ENCODE peak calls at places on chromosome 4, in seven cellular contexts. V is neuronal stem cell, X is H9, J is H1, M is IMR-90, Z is mesenchymal stem cell, N is trophoblast cell. F is an unnamed sample.

GRCh38 chr4:80197132-80197573 is at the start of gene PRDM8:
- DNase-seq in V (no peak), X (no peak), J (no peak), M (peak; percentile 73), Z (peak; percentile 39), N (no peak), F (peak; percentile 35)

GRCh38 chr4:103067841-103068547 is 8.6 kb downstream of the SLC9B2 start:
- DNase-seq in V (no peak), X (no peak), J (no peak), M (peak; percentile 39), Z (peak; percentile 3), N (no peak), F (peak; percentile 10)

GRCh38 chr4:129364747-129365452 is 268.9 kb downstream of the C4orf33 start:
- DNase-seq in V (no peak), X (no peak), J (no peak), M (no peak), Z (no peak), N (no peak), F (no peak)

GRCh38 chr4:57044996-57045395 is 65.2 kb downstream of the IGFBP7 start:
- DNase-seq in V (no peak), X (no peak), J (no peak), M (peak; percentile 70), Z (peak; percentile 69), N (no peak), F (no peak)

GRCh38 chr4:7978489-7978888 is 38.8 kb upstream of the AFAP1 start:
- DNase-seq in V (no peak), X (no peak), J (no peak), M (no peak), Z (no peak), N (peak; percentile 97), F (peak; percentile 63)

GRCh38 chr4:1202526-1203378 is 30.4 kb upstream of the SPON2 start:
- DNase-seq in V (no peak), X (no peak), J (no peak), M (no peak), Z (no peak), N (no peak), F (no peak)

GRCh38 chr4:183438458-183439113 is 5.8 kb upstream of the CDKN2AIP start:
- DNase-seq in V (no peak), X (no peak), J (no peak), M (peak; percentile 97), Z (peak; percentile 76), N (peak; percentile 78), F (no peak)

GRCh38 chr4:183353557-183353956 is 31.3 kb upstream of the CLDN24 start:
- DNase-seq in V (no peak), X (no peak), J (no peak), M (no peak), Z (no peak), N (no peak), F (peak; percentile 21)

GRCh38 chr4:42513748-42514490 is 116.6 kb downstream of the SHISA3 start:
- DNase-seq in V (no peak), X (no peak), J (no peak), M (no peak), Z (no peak), N (no peak), F (peak; percentile 49)

GRCh38 chr4:6116696-6117285 is 83.6 kb downstream of the JAKMIP1 start:
- DNase-seq in V (no peak), X (no peak), J (no peak), M (no peak), Z (no peak), N (no peak), F (peak; percentile 64)

GRCh38 chr4:90328558-90328957 is 201.4 kb downstream of the CCSER1 start:
- DNase-seq in V (peak; percentile 8), X (no peak), J (no peak), M (peak; percentile 4), Z (peak; percentile 26), N (peak; percentile 2), F (peak; percentile 17)

GRCh38 chr4:25949166-25949748 is 35.2 kb downstream of the SMIM20 start:
- DNase-seq in V (peak; percentile 36), X (peak; percentile 70), J (no peak), M (no peak), Z (peak; percentile 34), N (no peak), F (peak; percentile 93)

GRCh38 chr4:52157641-52158316 is 106.7 kb downstream of the SPATA18 start:
- DNase-seq in V (no peak), X (no peak), J (no peak), M (no peak), Z (no peak), N (no peak), F (no peak)

GRCh38 chr4:33381806-33382205 is 2661.6 kb downstream of the PCDH7 start:
- DNase-seq in V (no peak), X (no peak), J (no peak), M (no peak), Z (no peak), N (no peak), F (no peak)

GRCh38 chr4:12324965-12325364 is 896.3 kb upstream of the HS3ST1 start:
- DNase-seq in V (no peak), X (no peak), J (no peak), M (no peak), Z (no peak), N (no peak), F (no peak)

GRCh38 chr4:123120473-123120872 is 198.1 kb upstream of the NUDT6 start:
- DNase-seq in V (no peak), X (no peak), J (no peak), M (peak; percentile 86), Z (peak; percentile 68), N (peak; percentile 1), F (no peak)

GRCh38 chr4:5979981-5980380 is 38.2 kb downstream of the C4orf50 start:
- DNase-seq in V (peak; percentile 37), X (peak; percentile 89), J (peak; percentile 56), M (no peak), Z (no peak), N (no peak), F (peak; percentile 81)

GRCh38 chr4:165864228-165864627 is 8.8 kb upstream of the TLL1 start:
- DNase-seq in V (no peak), X (no peak), J (no peak), M (no peak), Z (no peak), N (no peak), F (peak; percentile 22)

GRCh38 chr4:177489847-177490246 is 47.6 kb upstream of the AGA start:
- DNase-seq in V (no peak), X (no peak), J (no peak), M (peak; percentile 85), Z (peak; percentile 19), N (no peak), F (no peak)

GRCh38 chr4:108139089-108139488 is 29.6 kb downstream of the LEF1 start:
- DNase-seq in V (no peak), X (no peak), J (no peak), M (no peak), Z (no peak), N (no peak), F (no peak)

GRCh38 chr4:133146574-133147198 is 2.4 kb upstream of the PCDH10 start:
- DNase-seq in V (peak; percentile 69), X (peak; percentile 82), J (no peak), M (peak; percentile 40), Z (peak; percentile 77), N (no peak), F (peak; percentile 93)

GRCh38 chr4:119103263-119103662 is 32.4 kb upstream of the MYOZ2 start:
- DNase-seq in V (no peak), X (no peak), J (no peak), M (peak; percentile 99), Z (peak; percentile 99), N (peak; percentile 56), F (peak; percentile 98)

GRCh38 chr4:67885727-67886126 is 1.9 kb upstream of the TMPRSS11D start:
- DNase-seq in V (no peak), X (no peak), J (peak; percentile 23), M (peak; percentile 98), Z (peak; percentile 89), N (peak; percentile 69), F (peak; percentile 59)

GRCh38 chr4:173835863-173836262 is 305.8 kb upstream of the HAND2 start:
- DNase-seq in V (peak; percentile 35), X (peak; percentile 35), J (no peak), M (peak; percentile 80), Z (peak; percentile 89), N (no peak), F (peak; percentile 62)

GRCh38 chr4:187770345-187770744 is 225.2 kb upstream of the ZFP42 start:
- DNase-seq in V (no peak), X (peak; percentile 69), J (no peak), M (no peak), Z (no peak), N (no peak), F (peak; percentile 95)

GRCh38 chr4:185096032-185096653 is 46.9 kb upstream of the SLC25A4 start:
- DNase-seq in V (no peak), X (no peak), J (no peak), M (peak; percentile 31), Z (peak; percentile 44), N (no peak), F (peak; percentile 50)

GRCh38 chr4:165079476-165079875 is 25.8 kb downstream of the TRIM75 start:
- DNase-seq in V (no peak), X (no peak), J (no peak), M (peak; percentile 44), Z (no peak), N (no peak), F (no peak)

GRCh38 chr4:66688674-66689073 is 856.6 kb downstream of the CENPC start:
- DNase-seq in V (no peak), X (no peak), J (no peak), M (peak; percentile 9), Z (peak; percentile 33), N (no peak), F (no peak)

GRCh38 chr4:46648088-46648744 is 258.3 kb upstream of the GABRA2 start:
- DNase-seq in V (peak; percentile 23), X (peak; percentile 84), J (peak; percentile 66), M (peak; percentile 64), Z (peak; percentile 82), N (no peak), F (peak; percentile 97)

DNA sequence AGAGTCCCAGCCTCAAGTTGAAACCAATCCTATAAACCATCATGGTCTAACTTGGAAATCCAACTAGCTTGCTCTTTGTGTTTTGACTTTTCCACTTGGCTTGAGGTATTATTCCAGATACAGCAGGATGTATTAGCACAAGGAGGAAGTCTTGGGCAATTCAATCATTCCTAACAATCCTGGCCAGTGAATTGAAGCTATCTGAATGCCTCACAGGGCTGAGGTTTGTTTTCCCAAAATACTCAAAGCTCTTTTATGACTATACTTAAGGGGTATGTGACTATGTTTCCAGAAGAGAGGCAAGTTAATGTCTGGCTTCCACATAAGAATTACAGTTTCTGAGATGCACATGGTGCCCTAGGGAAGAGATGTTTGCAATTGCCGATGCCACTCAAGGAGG is 66.8 kb upstream of the SH3RF1 start:
- DNase-seq in V (no peak), X (no peak), J (no peak), M (peak; percentile 98), Z (peak; percentile 60), N (peak; percentile 50), F (no peak)
- H3K4me2 ChIP-seq in V (no peak overlapping the region), X (no peak overlapping the region), J (no peak overlapping the region), M (peak overlapping the region; percentile 37), Z (no peak overlapping the region), N (no peak overlapping the region), F (no peak overlapping the region)

GRCh38 chr4:17120761-17121160 is 222.3 kb upstream of the LDB2 start:
- DNase-seq in V (no peak), X (no peak), J (no peak), M (peak; percentile 18), Z (no peak), N (no peak), F (no peak)
- H2BK5ac ChIP-seq in V (no peak overlapping the region), X (no peak overlapping the region), J (no peak overlapping the region), M (peak overlapping the region; percentile 19), Z (no peak overlapping the region), N (no peak overlapping the region), F (no peak overlapping the region)

GRCh38 chr4:136651278-136651667 is 881.0 kb downstream of the PCDH18 start:
- DNase-seq in V (no peak), X (no peak), J (no peak), M (peak; percentile 34), Z (no peak), N (no peak), F (no peak)
- H3K18ac ChIP-seq in V (no peak overlapping the region), X (no peak overlapping the region), J (no peak overlapping the region), M (no peak overlapping the region), Z (no peak overlapping the region), N (no peak overlapping the region), F (peak overlapping the region; percentile 43)

GRCh38 chr4:81845761-81846160 is 374.1 kb upstream of the RASGEF1B start:
- DNase-seq in V (no peak), X (no peak), J (no peak), M (no peak), Z (no peak), N (no peak), F (peak; percentile 73)
- H3K4me2 ChIP-seq in V (no peak overlapping the region), X (no peak overlapping the region), J (no peak overlapping the region), M (no peak overlapping the region), Z (no peak overlapping the region), N (no peak overlapping the region), F (no peak overlapping the region)

F was measured in mesendoderm.